ENCODE peak calls at places on chromosomes 1 and 21, in eight cellular contexts. Y is IMR-90, Q is fibroblast of lung, B is K562, N is HepG2, S is colonic mucosa, A is GM23248, K is mesendoderm. D is an unnamed sample.

GRCh38 chr1:179938752-179939151 is 15.9 kb upstream of the CEP350 start:
- DNase-seq in Y (peak; percentile 36), Q (no peak), B (no peak), N (no peak), S (no peak), A (peak; percentile 16), K (no peak), D (no peak)

GRCh38 chr1:3775498-3776230 is 3.1 kb downstream of the SMIM1 start:
- DNase-seq in Y (peak; percentile 59), Q (peak; percentile 66), B (peak; percentile 94), N (peak; percentile 94), S (peak; percentile 67), A (peak; percentile 44), K (peak; percentile 76), D (no peak)

GRCh38 chr21:18549214-18549905 is 145.8 kb upstream of the TMPRSS15 start:
- DNase-seq in Y (no peak), Q (peak; percentile 51), B (no peak), N (no peak), S (no peak), A (no peak), K (no peak), D (no peak)

GRCh38 chr1:78651247-78651646 is 1.6 kb downstream of the IFI44 start:
- DNase-seq in Y (peak; percentile 13), Q (peak; percentile 39), B (no peak), N (no peak), S (no peak), A (no peak), K (no peak), D (no peak)

GRCh38 chr1:83929184-83929583 is 69.7 kb downstream of the TTLL7 start:
- DNase-seq in Y (peak; percentile 73), Q (peak; percentile 25), B (no peak), N (no peak), S (no peak), A (peak; percentile 68), K (no peak), D (no peak)

GRCh38 chr21:19022978-19023377 is 619.4 kb upstream of the TMPRSS15 start:
- DNase-seq in Y (no peak), Q (no peak), B (no peak), N (no peak), S (no peak), A (no peak), K (no peak), D (no peak)

GRCh38 chr1:163410073-163410522 is 88.3 kb downstream of the NUF2 start:
- DNase-seq in Y (peak; percentile 56), Q (peak; percentile 39), B (peak; percentile 30), N (peak; percentile 51), S (peak; percentile 60), A (peak; percentile 51), K (peak; percentile 79), D (peak; percentile 90)

GRCh38 chr1:58580186-58580585 is 3.1 kb upstream of the TACSTD2 start:
- DNase-seq in Y (peak; percentile 33), Q (no peak), B (no peak), N (no peak), S (no peak), A (peak; percentile 50), K (peak; percentile 23), D (no peak)

GRCh38 chr1:204705888-204706837 is 20.6 kb upstream of the LRRN2 start:
- DNase-seq in Y (no peak), Q (no peak), B (peak; percentile 87), N (no peak), S (no peak), A (no peak), K (peak; percentile 29), D (no peak)

GRCh38 chr1:153390938-153391710 is at the start of gene S100A8:
- DNase-seq in Y (no peak), Q (no peak), B (no peak), N (no peak), S (peak; percentile 36), A (no peak), K (no peak), D (no peak)

GRCh38 chr1:11314959-11315358 is 42.0 kb downstream of the UBIAD1 start:
- DNase-seq in Y (no peak), Q (no peak), B (no peak), N (no peak), S (no peak), A (peak; percentile 18), K (peak; percentile 36), D (no peak)

GRCh38 chr1:44803312-44804095 is 3.3 kb downstream of the PLK3 start:
- DNase-seq in Y (no peak), Q (no peak), B (no peak), N (no peak), S (no peak), A (peak; percentile 57), K (no peak), D (no peak)

GRCh38 chr21:41962425-41962966 is 8.7 kb upstream of the C2CD2 start:
- DNase-seq in Y (no peak), Q (no peak), B (no peak), N (no peak), S (no peak), A (no peak), K (no peak), D (no peak)

GRCh38 chr1:241658081-241658793 is 6.2 kb downstream of the WDR64 start:
- DNase-seq in Y (no peak), Q (peak; percentile 6), B (no peak), N (no peak), S (no peak), A (no peak), K (no peak), D (no peak)

GRCh38 chr1:234621657-234622335 is 11.8 kb upstream of the IRF2BP2 start:
- DNase-seq in Y (peak; percentile 71), Q (peak; percentile 87), B (no peak), N (no peak), S (no peak), A (peak; percentile 81), K (no peak), D (no peak)

GRCh38 chr1:215076312-215076711 is 6.2 kb upstream of the KCNK2 start:
- DNase-seq in Y (peak; percentile 62), Q (peak; percentile 57), B (no peak), N (peak; percentile 34), S (no peak), A (peak; percentile 38), K (peak; percentile 84), D (peak; percentile 55)

GRCh38 chr1:165633624-165634023 is 2.6 kb downstream of the MGST3 start:
- DNase-seq in Y (peak; percentile 27), Q (peak; percentile 51), B (no peak), N (no peak), S (no peak), A (peak; percentile 82), K (no peak), D (no peak)

GRCh38 chr1:59505596-59506028 is 208.7 kb downstream of the FGGY start:
- DNase-seq in Y (no peak), Q (peak; percentile 74), B (peak; percentile 39), N (no peak), S (no peak), A (peak; percentile 35), K (no peak), D (no peak)

GRCh38 chr1:4787551-4787950 is 133.1 kb downstream of the AJAP1 start:
- DNase-seq in Y (no peak), Q (no peak), B (no peak), N (no peak), S (no peak), A (no peak), K (no peak), D (no peak)

GRCh38 chr1:175073054-175073453 is 5.4 kb downstream of the TNN start:
- DNase-seq in Y (no peak), Q (peak; percentile 8), B (no peak), N (no peak), S (no peak), A (peak; percentile 61), K (no peak), D (no peak)

GRCh38 chr1:213120386-213120785 is 69.3 kb downstream of the RPS6KC1 start:
- DNase-seq in Y (peak; percentile 19), Q (peak; percentile 25), B (no peak), N (no peak), S (no peak), A (peak; percentile 26), K (no peak), D (no peak)

GRCh38 chr1:171738921-171739320 is 2.9 kb downstream of the VAMP4 start:
- DNase-seq in Y (peak; percentile 19), Q (peak; percentile 13), B (no peak), N (no peak), S (no peak), A (peak; percentile 55), K (peak; percentile 15), D (no peak)

GRCh38 chr21:37904879-37905278 is 11.4 kb downstream of the KCNJ6 start:
- DNase-seq in Y (no peak), Q (peak; percentile 17), B (no peak), N (no peak), S (no peak), A (peak; percentile 39), K (no peak), D (no peak)

GRCh38 chr1:87169250-87169910 is 159.3 kb upstream of the LMO4 start:
- DNase-seq in Y (no peak), Q (peak; percentile 25), B (no peak), N (no peak), S (no peak), A (no peak), K (no peak), D (no peak)

GRCh38 chr1:53180226-53180625 is 16.4 kb upstream of the CPT2 start:
- DNase-seq in Y (peak; percentile 92), Q (peak; percentile 59), B (no peak), N (no peak), S (no peak), A (peak; percentile 53), K (no peak), D (no peak)

GRCh38 chr1:160860840-160861505 is 1.7 kb downstream of the CD244 start:
- DNase-seq in Y (no peak), Q (no peak), B (no peak), N (no peak), S (no peak), A (no peak), K (no peak), D (no peak)
- H3K4me1 ChIP-seq in Y (no peaks in the 10 kb centered on the region), Q (no peaks in the 10 kb centered on the region), B (no peaks in the 10 kb centered on the region), N (peaks cover 19% of the 10 kb centered on the region), S (no peaks in the 10 kb centered on the region), A (no peaks in the 10 kb centered on the region), K (no peaks in the 10 kb centered on the region), D (peaks cover 10% of the 10 kb centered on the region)

GRCh38 chr21:45950740-45951515 is 30.6 kb upstream of the COL6A1 start:
- DNase-seq in Y (peak; percentile 48), Q (peak; percentile 53), B (no peak), N (no peak), S (peak; percentile 26), A (peak; percentile 73), K (peak; percentile 21), D (no peak)
- H3K9ac ChIP-seq in Y (no peak overlapping the region), Q (no peak overlapping the region), B (no peak overlapping the region), N (no peak overlapping the region), S (no peak overlapping the region), A (peak overlapping the region; percentile 61), K (no peak overlapping the region), D (peak overlapping the region; percentile 57)

DNA sequence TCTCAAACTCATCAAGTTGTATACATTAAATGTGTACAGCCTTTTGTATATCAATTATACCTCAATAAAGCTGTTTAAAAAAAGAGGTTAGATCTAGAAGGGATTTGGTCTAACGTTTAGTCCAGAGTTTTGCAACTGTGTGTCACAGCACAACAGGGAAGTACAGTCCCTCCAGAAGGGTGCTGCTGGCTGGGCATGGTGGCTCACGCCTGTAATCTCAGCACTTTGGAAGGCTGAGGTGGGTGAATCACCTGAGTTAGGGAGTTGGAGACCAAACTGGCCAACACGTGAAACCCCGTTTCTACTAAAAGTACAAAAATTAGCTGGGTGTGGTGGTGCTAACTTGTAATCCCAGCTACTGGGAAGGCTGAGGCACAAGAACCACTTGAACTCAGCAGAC is 78.3 kb upstream of the HAO2 start:
- DNase-seq in Y (no peak), Q (no peak), B (no peak), N (no peak), S (no peak), A (no peak), K (no peak), D (no peak)
- H3K4me3 ChIP-seq in Y (no peak overlapping the region), Q (no peak overlapping the region), B (no peak overlapping the region), N (no peak overlapping the region), S (no peak overlapping the region), A (no peak overlapping the region), K (no peak overlapping the region), D (no peak overlapping the region)

GRCh38 chr1:41751804-41752513 is 166.8 kb downstream of the HIVEP3 start:
- DNase-seq in Y (peak; percentile 92), Q (peak; percentile 91), B (no peak), N (no peak), S (no peak), A (peak; percentile 65), K (no peak), D (no peak)
- H3K4me1 ChIP-seq in Y (peaks cover 10% of the 10 kb centered on the region), Q (peaks cover 5% of the 10 kb centered on the region), B (no peaks in the 10 kb centered on the region), N (no peaks in the 10 kb centered on the region), S (no peaks in the 10 kb centered on the region), A (peaks cover 6% of the 10 kb centered on the region), K (peaks cover 1% of the 10 kb centered on the region), D (peaks cover 6% of the 10 kb centered on the region)

D was measured in NT2/D1.